ENCODE peak calls at places on chromosomes 3 and 15, in eight cellular contexts. M, K, V, T, L, S, N and X are unnamed samples.

GRCh38 chr3:24185738-24186384 is 240.8 kb downstream of the NR1D2 start:
- DNase-seq in M (peak; percentile 57), L (peak; percentile 23), K (no peak), S (peak; percentile 69), V (no peak), T (peak; percentile 35), N (peak; percentile 90), X (peak; percentile 68)

GRCh38 chr15:50774450-50774849 is 8.9 kb upstream of the SPPL2A start:
- DNase-seq in T (no peak), N (no peak), L (no peak), V (no peak), S (no peak), M (peak; percentile 58), K (no peak), X (peak; percentile 62)

GRCh38 chr3:58073315-58074125 is 65.3 kb downstream of the FLNB start:
- DNase-seq in S (no peak), N (no peak), T (no peak), K (no peak), M (no peak), L (no peak), V (no peak), X (no peak)

GRCh38 chr3:138363322-138363721 is 14.9 kb downstream of the MRAS start:
- DNase-seq in L (no peak), S (no peak), K (no peak), N (no peak), T (no peak), M (no peak), V (no peak), X (no peak)

GRCh38 chr3:157832588-157832987 is 273.6 kb downstream of the SHOX2 start:
- DNase-seq in N (no peak), L (no peak), S (no peak), M (no peak), T (no peak), V (no peak), K (no peak), X (no peak)

GRCh38 chr3:39744746-39745145 is 64.7 kb upstream of the MYRIP start:
- DNase-seq in M (no peak), L (no peak), V (no peak), T (no peak), S (no peak), K (no peak), N (no peak), X (no peak)

GRCh38 chr3:42701371-42702065 is 1.1 kb downstream of the HHATL start:
- DNase-seq in N (peak; percentile 89), T (peak; percentile 85), V (peak; percentile 84), K (peak; percentile 96), L (peak; percentile 85), S (no peak), M (no peak), X (no peak)

GRCh38 chr15:90871097-90871715 is 2.8 kb downstream of the FURIN start:
- DNase-seq in L (peak; percentile 62), V (peak; percentile 42), T (no peak), S (no peak), M (no peak), K (no peak), N (peak; percentile 62), X (no peak)

GRCh38 chr3:23873941-23874340 is 42.8 kb downstream of the NKIRAS1 start:
- DNase-seq in S (no peak), T (no peak), K (no peak), M (peak; percentile 50), N (no peak), L (no peak), V (no peak), X (peak; percentile 17)

GRCh38 chr3:192364296-192364695 is 363.0 kb downstream of the FGF12 start:
- DNase-seq in T (no peak), S (no peak), N (no peak), M (no peak), K (no peak), V (no peak), L (no peak), X (no peak)

GRCh38 chr3:125003369-125003853 is 52.4 kb downstream of the HEG1 start:
- DNase-seq in K (no peak), S (no peak), N (no peak), V (peak; percentile 68), T (peak; percentile 60), M (peak; percentile 72), L (peak; percentile 77), X (no peak)

GRCh38 chr3:12679468-12679867 is 15.6 kb upstream of the RAF1 start:
- DNase-seq in V (no peak), M (peak; percentile 94), N (no peak), S (no peak), K (no peak), L (peak; percentile 55), T (peak; percentile 30), X (peak; percentile 41)

GRCh38 chr3:15269091-15269989 is 63.0 kb downstream of the SH3BP5 start:
- DNase-seq in N (no peak), L (peak; percentile 90), S (peak; percentile 78), V (peak; percentile 86), T (peak; percentile 86), M (peak; percentile 96), K (peak; percentile 96), X (peak; percentile 94)

GRCh38 chr15:28952666-28953491 is 67.1 kb downstream of the APBA2 start:
- DNase-seq in L (no peak), V (no peak), K (peak; percentile 61), T (no peak), N (no peak), M (no peak), S (no peak), X (no peak)

GRCh38 chr3:139686206-139686605 is 8.4 kb upstream of the NMNAT3 start:
- DNase-seq in T (no peak), L (no peak), M (no peak), V (no peak), N (no peak), S (no peak), K (no peak), X (no peak)

GRCh38 chr3:55497250-55497649 is 10.1 kb upstream of the WNT5A start:
- DNase-seq in N (no peak), L (no peak), S (no peak), K (no peak), V (no peak), T (no peak), M (no peak), X (no peak)

GRCh38 chr3:86702381-86702958 is 288.5 kb downstream of the VGLL3 start:
- DNase-seq in S (no peak), V (no peak), M (peak; percentile 1), K (no peak), L (no peak), T (no peak), N (peak; percentile 23), X (peak; percentile 13)

GRCh38 chr3:69999191-70000027 is at the start of gene SAMMSON:
- DNase-seq in M (peak; percentile 73), T (no peak), K (no peak), L (no peak), V (no peak), N (peak; percentile 60), S (no peak), X (peak; percentile 18)
- H3K4me3 ChIP-seq in M (no peak within 1 kb of the TSS), T (peak within 1 kb of the TSS; percentile 43), K (peak within 1 kb of the TSS; percentile 34), L (no peak within 1 kb of the TSS), V (peak within 1 kb of the TSS; percentile 42), N (no peak within 1 kb of the TSS), S (no peak within 1 kb of the TSS), X (no peak within 1 kb of the TSS)

GRCh38 chr3:45509038-45509767 is 85.3 kb upstream of the LIMD1 start:
- DNase-seq in M (peak; percentile 99), K (no peak), L (no peak), T (no peak), V (no peak), S (peak; percentile 48), N (peak; percentile 72), X (peak; percentile 93)

GRCh38 chr3:45513041-45513440 is 81.5 kb upstream of the LIMD1 start:
- DNase-seq in L (no peak), S (no peak), N (no peak), V (no peak), M (no peak), K (no peak), T (no peak), X (no peak)

GRCh38 chr3:45508659-45509037 is 85.9 kb upstream of the LIMD1 start:
- DNase-seq in M (no peak), V (no peak), K (no peak), L (no peak), S (no peak), N (no peak), T (no peak), X (no peak)

GRCh38 chr3:45509768-45510129 is 84.8 kb upstream of the LIMD1 start:
- DNase-seq in V (no peak), T (no peak), S (no peak), K (no peak), M (no peak), L (no peak), N (peak; percentile 24), X (no peak)

DNA sequence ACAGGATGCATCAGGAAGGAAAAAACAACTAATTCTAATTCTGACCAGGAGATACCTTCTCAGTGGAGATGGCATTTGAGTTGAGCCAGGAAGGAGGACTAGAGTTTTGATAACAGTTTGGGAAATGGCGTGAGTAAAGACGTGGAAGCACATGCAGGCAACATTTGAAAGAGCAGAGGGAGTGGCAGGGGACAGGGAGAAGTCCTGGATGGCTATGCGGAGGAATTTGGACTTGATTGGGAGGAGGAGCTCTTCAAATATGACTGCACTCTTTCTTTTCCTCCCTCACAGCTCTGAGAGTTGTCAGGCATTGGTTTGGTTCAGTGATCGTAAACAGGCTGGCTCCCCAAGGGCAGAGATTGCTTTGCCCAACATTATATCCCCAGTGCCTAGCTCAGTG is 84.0 kb upstream of the LIMD1 start:
- DNase-seq in V (no peak), L (no peak), N (no peak), T (no peak), M (no peak), S (no peak), K (no peak), X (no peak)
- TF ChIP-seq CTCF in V (no peak), L (no peak), N (no peak), T (no peak), M (no peak), S (no peak), K (no peak), X (no peak)

GRCh38 chr3:50242371-50242770 is 6.4 kb downstream of the GNAI2 start:
- DNase-seq in K (no peak), S (no peak), M (no peak), V (no peak), T (no peak), N (no peak), L (no peak), X (no peak)
- H3K36me3 ChIP-seq in K (no peaks in the 10 kb centered on the region), S (no peaks in the 10 kb centered on the region), M (peaks cover 25% of the 10 kb centered on the region), V (peaks cover 4% of the 10 kb centered on the region), T (no peaks in the 10 kb centered on the region), N (no peaks in the 10 kb centered on the region), L (no peaks in the 10 kb centered on the region), X (peaks cover 11% of the 10 kb centered on the region)

GRCh38 chr3:36909181-36909580 is 35.7 kb downstream of the TRANK1 start:
- DNase-seq in N (no peak), T (no peak), M (no peak), L (no peak), V (no peak), K (peak; percentile 31), S (no peak), X (no peak)

GRCh38 chr3:36909666-36910065 is 35.2 kb downstream of the TRANK1 start:
- DNase-seq in M (no peak), T (no peak), L (no peak), V (no peak), S (no peak), N (no peak), K (no peak), X (peak; percentile 83)

GRCh38 chr3:36906504-36907149 is 38.2 kb downstream of the TRANK1 start:
- DNase-seq in N (no peak), M (peak; percentile 67), L (no peak), K (peak; percentile 16), S (no peak), V (no peak), T (no peak), X (peak; percentile 37)

GRCh38 chr3:36907911-36908646 is 36.8 kb downstream of the TRANK1 start:
- DNase-seq in V (peak; percentile 41), M (peak; percentile 81), S (no peak), L (peak; percentile 22), K (peak; percentile 84), N (peak; percentile 18), T (peak; percentile 48), X (peak; percentile 70)

GRCh38 chr3:36908647-36909180 is 36.1 kb downstream of the TRANK1 start:
- DNase-seq in S (no peak), N (no peak), K (no peak), L (no peak), M (no peak), V (no peak), T (no peak), X (no peak)
- H3K4me3 ChIP-seq in S (peak overlapping the region; percentile 4), N (no peak overlapping the region), K (peak overlapping the region; percentile 45), L (peak overlapping the region; percentile 61), M (peak overlapping the region; percentile 42), V (peak overlapping the region; percentile 70), T (peak overlapping the region; percentile 61), X (peak overlapping the region; percentile 21)